ENCODE peak calls at places on chromosome 19, in eight cellular contexts. Y is cardiac fibroblast, D is pancreas, Z is ovary, A is GM12865, T is A549, P is left lung, F is MCF 10A. K is an unnamed sample.

GRCh38 chr19:47039239-47039874 is 9.1 kb downstream of the TMEM160 start:
- DNase-seq in T (no peak), P (no peak), Y (no peak), Z (no peak), D (no peak), A (no peak), F (no peak), K (no peak)

GRCh38 chr19:14480695-14481069 is 5.5 kb upstream of the PTGER1 start:
- DNase-seq in Z (no peak), Y (no peak), T (no peak), A (no peak), D (no peak), F (no peak), P (no peak), K (no peak)

GRCh38 chr19:17420267-17420924 is 549 bp downstream of the MVB12A start:
- DNase-seq in P (peak), T (no peak), D (no peak), Y (peak), F (peak), A (peak), Z (peak), K (no peak)

GRCh38 chr19:17511724-17512573 is 500 bp downstream of the PGLS start:
- DNase-seq in P (peak), F (peak), T (peak), A (peak), Y (peak), Z (peak), D (peak), K (peak)

GRCh38 chr19:10568444-10568825 is 344 bp downstream of the CDKN2D start:
- DNase-seq in D (peak), Y (no peak), Z (no peak), T (no peak), F (peak), A (peak), P (no peak), K (no peak)

GRCh38 chr19:40466219-40467006 is at the start of gene SPTBN4:
- DNase-seq in F (no peak), D (peak), Z (no peak), Y (no peak), P (peak), T (no peak), A (peak), K (peak)

GRCh38 chr19:34490141-34490766 is 8.7 kb downstream of the WTIP start:
- DNase-seq in T (no peak), Y (no peak), A (no peak), F (no peak), Z (no peak), P (no peak), D (no peak), K (no peak)

GRCh38 chr19:35174226-35174625 is 19.7 kb downstream of the FXYD5 start:
- DNase-seq in P (no peak), F (no peak), Z (no peak), Y (no peak), D (no peak), T (no peak), A (no peak), K (no peak)

GRCh38 chr19:19227217-19227616 is 15.5 kb downstream of the NCAN start:
- DNase-seq in Y (no peak), P (no peak), A (no peak), T (no peak), D (no peak), F (no peak), Z (no peak), K (no peak)

GRCh38 chr19:35153701-35154534 is 617 bp upstream of the FXYD5 start:
- DNase-seq in Z (peak), P (no peak), F (peak), D (peak), A (peak), T (peak), Y (peak), K (no peak)

GRCh38 chr19:6740589-6741348 is 1.3 kb downstream of the TRIP10 start:
- DNase-seq in P (peak), Z (peak), A (peak), D (peak), T (no peak), Y (peak), F (peak), K (no peak)

GRCh38 chr19:10417598-10418280 is 2.6 kb upstream of the PDE4A start:
- DNase-seq in Y (no peak), Z (no peak), D (no peak), F (peak), A (no peak), T (no peak), P (no peak), K (no peak)

GRCh38 chr19:35063940-35064818 is 22.7 kb downstream of the HPN start:
- DNase-seq in T (no peak), Z (no peak), F (peak), A (no peak), D (peak), P (no peak), Y (peak), K (no peak)

GRCh38 chr19:28239270-28239669 is 973.7 kb downstream of the UQCRFS1 start:
- DNase-seq in D (no peak), P (no peak), Y (peak), A (no peak), T (no peak), Z (no peak), F (no peak), K (no peak)

GRCh38 chr19:17107546-17108452 is 32.2 kb downstream of the MYO9B start:
- DNase-seq in A (peak), T (peak), F (peak), Y (peak), P (peak), D (peak), Z (peak), K (peak)

GRCh38 chr19:47694466-47695273 is 18.6 kb upstream of the EHD2 start:
- DNase-seq in P (no peak), Y (no peak), T (no peak), D (no peak), Z (no peak), F (no peak), A (no peak), K (no peak)

GRCh38 chr19:18006895-18007604 is 920 bp upstream of the ARRDC2 start:
- DNase-seq in A (peak), F (peak), D (peak), P (peak), Y (peak), T (peak), Z (peak), K (peak)

GRCh38 chr19:10784257-10784656 is 51.8 kb downstream of the TMED1 start:
- DNase-seq in Y (no peak), T (no peak), F (no peak), P (peak), A (no peak), Z (no peak), D (no peak), K (no peak)

GRCh38 chr19:17779281-17779930 is 15.5 kb upstream of the B3GNT3 start:
- DNase-seq in F (peak), T (peak), P (peak), D (no peak), Z (peak), A (no peak), Y (peak), K (no peak)

GRCh38 chr19:18519962-18520847 is 1.7 kb downstream of the ELL start:
- DNase-seq in F (peak), D (peak), P (peak), Y (peak), T (peak), Z (peak), A (peak), K (no peak)

GRCh38 chr19:10395436-10395835 is 7.9 kb downstream of the CDC37 start:
- DNase-seq in Z (no peak), A (no peak), F (no peak), Y (no peak), T (no peak), P (no peak), D (no peak), K (no peak)

GRCh38 chr19:42248270-42249148 is 6.1 kb upstream of the GSK3A start:
- DNase-seq in D (no peak), Y (no peak), T (no peak), F (no peak), Z (peak), A (no peak), P (no peak), K (no peak)

GRCh38 chr19:21402303-21402985 is 5.5 kb downstream of the ZNF493 start:
- DNase-seq in D (no peak), A (no peak), Z (no peak), T (no peak), Y (no peak), F (no peak), P (no peak), K (no peak)

GRCh38 chr19:52453324-52454094 is at the start of gene ZNF578:
- DNase-seq in F (no peak), A (no peak), T (no peak), Y (peak), Z (peak), D (peak), P (peak), K (peak)

GRCh38 chr19:51394045-51394836 is 3.9 kb upstream of the C19orf84 start:
- DNase-seq in A (peak), F (peak), D (peak), Y (peak), Z (peak), T (peak), P (peak), K (peak)

GRCh38 chr19:4014541-4015491 is 7.3 kb downstream of the PIAS4 start:
- DNase-seq in P (no peak), D (peak), Z (no peak), Y (no peak), F (no peak), A (no peak), T (no peak), K (no peak)

GRCh38 chr19:28602675-28603298 is 610.2 kb downstream of the UQCRFS1 start:
- DNase-seq in T (no peak), F (no peak), D (no peak), A (no peak), Z (no peak), P (no peak), Y (no peak), K (no peak)

GRCh38 chr19:41870401-41870873 is 6.6 kb upstream of the CD79A start:
- DNase-seq in F (peak), A (no peak), T (no peak), Y (peak), Z (no peak), P (no peak), D (no peak), K (no peak)

GRCh38 chr19:16428372-16429036 is 43.3 kb downstream of the EPS15L1 start:
- DNase-seq in F (no peak), A (no peak), Y (no peak), D (no peak), T (no peak), P (no peak), Z (no peak), K (no peak)

GRCh38 chr19:38211206-38211605 is 12.8 kb downstream of the DPF1 start:
- DNase-seq in Y (no peak), P (no peak), A (no peak), D (no peak), F (no peak), Z (peak), T (no peak), K (no peak)

GRCh38 chr19:33430674-33431277 is 57.3 kb downstream of the CEBPG start:
- DNase-seq in T (peak), A (peak), F (peak), D (peak), Z (peak), P (peak), Y (peak), K (peak)

GRCh38 chr19:35291259-35291658 is 702 bp upstream of the MAG start:
- DNase-seq in D (no peak), F (no peak), Y (no peak), Z (no peak), T (no peak), P (no peak), A (no peak), K (no peak)

GRCh38 chr19:17103177-17103576 is 27.6 kb downstream of the MYO9B start:
- DNase-seq in P (no peak), Y (peak), Z (no peak), D (no peak), T (peak), A (no peak), F (peak), K (peak)

GRCh38 chr19:23273022-23273593 is 22.9 kb upstream of the ZNF724 start:
- DNase-seq in D (no peak), F (no peak), Y (no peak), P (no peak), Z (no peak), A (peak), T (no peak), K (no peak)

GRCh38 chr19:51456541-51457290 is 1.5 kb downstream of the SIGLEC8 start:
- DNase-seq in F (no peak), Z (no peak), A (no peak), Y (no peak), P (no peak), D (no peak), T (no peak), K (no peak)

GRCh38 chr19:55454787-55455243 is 6.6 kb downstream of the ISOC2 start:
- DNase-seq in F (peak), Y (peak), Z (no peak), T (peak), P (no peak), A (peak), D (no peak), K (peak)

GRCh38 chr19:55451522-55452380 is 8.7 kb upstream of the SHISA7 start:
- DNase-seq in F (no peak), T (no peak), Y (no peak), A (no peak), D (no peak), P (no peak), Z (no peak), K (peak)

GRCh38 chr19:55451163-55451521 is 8.0 kb upstream of the SHISA7 start:
- DNase-seq in Y (no peak), A (no peak), D (no peak), Z (no peak), T (no peak), F (no peak), P (no peak), K (no peak)

GRCh38 chr19:55453861-55454260 is 7.6 kb downstream of the ISOC2 start:
- DNase-seq in A (no peak), D (no peak), Y (no peak), P (no peak), Z (no peak), F (no peak), T (no peak), K (no peak)

DNA sequence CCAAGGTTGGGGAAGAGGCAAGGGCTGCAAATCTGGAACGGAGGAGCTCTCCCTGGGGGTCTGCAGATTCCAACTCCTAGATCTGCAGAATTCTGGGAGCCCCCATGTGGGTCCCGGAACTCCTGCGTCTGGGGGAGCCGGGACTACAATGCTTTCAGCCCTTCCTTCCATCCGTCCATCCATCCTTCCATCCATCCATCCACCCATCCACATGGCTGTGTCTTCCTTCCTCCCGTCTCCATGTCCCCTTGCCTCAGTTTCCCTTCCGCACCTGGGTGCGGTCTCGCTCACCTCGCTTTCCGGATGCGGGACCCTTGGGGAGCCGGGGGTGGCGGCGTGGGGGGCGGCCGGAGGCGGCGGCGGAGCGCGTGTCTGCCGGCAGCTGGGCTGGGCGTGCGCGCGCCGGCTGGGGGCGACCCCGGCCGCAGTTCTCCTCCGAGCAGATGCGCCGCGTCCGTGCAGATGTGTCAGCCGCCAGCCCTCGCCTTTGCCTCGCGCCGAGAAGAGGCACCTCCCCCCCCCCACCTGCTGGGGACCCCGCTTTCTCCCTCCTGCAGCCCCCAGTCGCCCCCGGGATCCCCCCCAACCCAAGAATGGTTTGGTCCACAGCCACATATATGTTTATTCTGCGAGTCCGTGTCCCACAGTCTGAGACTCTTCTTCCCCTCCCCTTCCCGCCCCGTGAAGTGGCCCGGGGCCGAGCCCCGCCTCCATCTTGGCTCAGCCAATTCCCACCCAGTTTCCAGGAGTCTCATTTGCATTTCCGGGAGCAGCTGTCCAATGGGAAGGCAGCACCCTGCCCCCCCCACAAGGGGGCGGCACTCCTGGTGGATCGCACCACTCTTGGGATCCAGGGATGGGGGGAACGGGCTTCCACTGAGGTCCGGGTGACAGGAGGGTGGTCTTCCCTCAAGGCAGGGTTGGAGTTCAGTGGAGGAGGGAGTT is 8.8 kb downstream of the ISOC2 start:
- DNase-seq in Y (peak), T (peak), F (peak), Z (peak), P (no peak), A (peak), D (peak), K (peak)
- TF ChIP-seq CTCF in Y (no peak), T (no peak), F (peak), Z (no peak), P (no peak), A (no peak), D (no peak), K (peak)

DNA sequence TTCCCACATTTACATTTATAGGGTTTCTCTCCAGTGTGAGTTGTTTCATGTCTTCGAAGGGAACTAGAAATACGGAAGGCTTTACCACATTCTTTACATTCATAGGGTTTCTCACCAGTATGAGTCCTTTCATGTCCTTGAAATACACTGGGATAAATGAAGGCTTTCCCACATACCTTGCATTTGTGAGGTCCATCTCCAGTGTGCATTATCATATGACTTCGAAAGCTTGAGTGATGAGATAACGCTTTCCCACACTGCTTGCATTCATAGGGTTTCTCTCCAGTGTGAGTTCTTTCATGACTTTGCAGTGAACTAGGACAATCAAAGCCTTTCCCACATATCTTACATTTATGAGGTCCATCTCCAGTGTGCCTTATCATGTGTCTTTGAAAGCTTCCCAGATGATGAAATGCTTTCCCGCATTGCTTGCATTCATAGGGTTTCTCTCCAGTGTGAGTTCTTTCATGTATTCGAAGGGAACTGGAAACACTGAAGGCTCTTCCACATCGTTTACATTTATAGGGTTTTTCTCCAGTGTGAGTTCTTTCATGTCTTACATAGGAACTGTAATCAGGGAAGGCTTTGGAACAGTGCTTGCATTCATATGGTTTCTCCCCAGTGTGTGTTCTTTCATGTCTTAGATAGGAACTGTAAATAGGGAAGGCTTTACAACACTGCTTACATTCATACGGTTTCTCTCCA is 15.1 kb downstream of the ZNF442 start:
- DNase-seq in Y (no peak), P (no peak), F (no peak), D (no peak), Z (no peak), T (no peak), A (no peak), K (no peak)
- TF ChIP-seq CTCF in Y (no peak), P (no peak), F (no peak), D (no peak), Z (no peak), T (no peak), A (no peak), K (no peak)

DNA sequence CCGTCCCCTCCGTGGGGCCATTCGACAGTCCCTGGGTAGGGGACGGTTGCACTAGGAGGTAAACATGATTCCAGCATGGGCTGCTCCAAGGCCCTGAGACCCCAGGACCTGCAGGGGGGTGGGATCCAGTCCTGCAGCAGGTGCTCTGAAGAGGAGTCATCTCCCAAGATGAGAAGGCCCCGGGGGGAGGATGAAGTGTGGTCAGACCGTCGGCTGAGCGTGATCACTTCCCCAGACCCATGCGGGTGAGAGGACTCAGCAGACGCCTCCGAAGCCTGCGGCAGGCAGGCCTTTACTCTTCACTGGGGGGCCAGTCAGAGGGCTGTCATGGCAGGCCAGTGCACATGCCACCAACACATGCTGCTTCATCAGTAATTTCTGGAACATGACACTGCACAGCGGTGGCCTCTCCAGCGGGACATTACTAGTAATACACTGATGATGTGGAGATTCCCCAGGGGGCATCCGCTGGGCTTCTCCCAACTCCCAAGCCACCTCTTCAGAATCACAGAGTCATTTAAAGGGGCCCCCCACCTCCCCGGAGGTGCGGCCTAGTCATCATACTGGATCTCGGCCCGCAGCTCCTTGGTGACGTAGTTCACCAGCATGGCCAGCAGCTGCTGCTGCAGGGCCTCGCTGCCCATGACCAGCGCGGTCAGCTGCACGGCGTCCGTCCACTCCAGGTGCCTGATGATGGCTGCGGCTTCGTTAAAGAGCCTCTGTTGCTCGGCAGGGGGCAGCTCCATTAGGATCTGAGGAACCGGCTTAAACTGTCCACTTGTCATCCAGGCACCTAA is 12.7 kb downstream of the C19orf12 start:
- DNase-seq in Y (no peak), Z (no peak), D (no peak), T (no peak), A (no peak), P (no peak), F (no peak), K (no peak)
- TF ChIP-seq CTCF in Y (no peak), Z (no peak), D (no peak), T (no peak), A (no peak), P (no peak), F (no peak), K (no peak)

DNA sequence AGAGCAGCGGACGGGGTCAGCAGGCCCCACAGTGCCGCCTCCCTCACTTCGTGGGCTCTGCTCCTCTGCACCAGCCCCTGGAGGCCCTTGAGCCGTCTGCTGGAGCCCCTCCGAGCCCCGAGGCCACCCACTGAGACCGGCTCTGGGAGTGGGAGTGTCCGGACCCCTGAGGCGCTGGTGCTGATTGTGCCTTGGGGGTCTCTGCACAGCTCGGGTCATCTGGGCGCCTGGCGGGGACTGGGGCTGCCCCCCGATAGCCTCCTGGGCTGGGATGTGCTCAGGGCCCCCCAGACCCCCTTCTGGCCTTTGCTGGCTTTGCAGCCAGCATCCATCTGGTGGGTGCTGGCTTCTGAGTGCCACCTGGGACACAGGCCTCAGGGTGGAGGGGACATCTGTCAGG is 15.4 kb downstream of the CBARP start:
- DNase-seq in P (no peak), A (no peak), T (no peak), Y (no peak), F (no peak), D (no peak), Z (no peak), K (no peak)
- TF ChIP-seq CTCF in P (no peak), A (peak), T (no peak), Y (peak), F (peak), D (no peak), Z (no peak), K (no peak)

K was measured in dorsolateral prefrontal cortex.